ENCODE peak calls at places on chromosomes 5 and 9, in ten cellular contexts. Z, P, Q, H, L, Y, C, E, F and U are unnamed samples.

GRCh38 chr5:54616031-54616430 is 98.5 kb downstream of the SNX18 start:
- DNase-seq in Z (peak), P (peak), Q (no peak), H (no peak), L (no peak), Y (peak), C (peak), E (no peak), F (no peak), U (no peak)

GRCh38 chr9:124209279-124209678 is 48.5 kb upstream of the NEK6 start:
- DNase-seq in Z (no peak), P (no peak), Q (no peak), H (no peak), L (no peak), Y (no peak), C (no peak), E (peak), F (peak), U (no peak)

GRCh38 chr9:109771084-109771483 is 8.9 kb upstream of the PALM2AKAP2 start:
- DNase-seq in Z (no peak), P (no peak), Q (peak), H (no peak), L (peak), Y (no peak), C (peak), E (peak), F (no peak), U (no peak)

GRCh38 chr5:97929383-97929782 is 746.3 kb upstream of the RIOK2 start:
- DNase-seq in Z (peak), P (no peak), Q (no peak), H (no peak), L (no peak), Y (no peak), C (peak), E (no peak), F (no peak), U (no peak)

GRCh38 chr5:56565693-56566092 is 249.7 kb upstream of the MAP3K1 start:
- DNase-seq in Z (no peak), P (no peak), Q (no peak), H (no peak), L (no peak), Y (no peak), C (no peak), E (no peak), F (no peak), U (no peak)

GRCh38 chr5:159616967-159617366 is 286.7 kb upstream of the IL12B start:
- DNase-seq in Z (peak), P (no peak), Q (no peak), H (no peak), L (no peak), Y (no peak), C (peak), E (no peak), F (no peak), U (no peak)

GRCh38 chr5:42636946-42637345 is 119.7 kb upstream of the CCDC152 start:
- DNase-seq in Z (no peak), P (no peak), Q (no peak), H (no peak), L (no peak), Y (no peak), C (no peak), E (no peak), F (no peak), U (no peak)

GRCh38 chr9:83405674-83406255 is 132.4 kb downstream of the FRMD3 start:
- DNase-seq in Z (no peak), P (peak), Q (no peak), H (no peak), L (no peak), Y (no peak), C (no peak), E (no peak), F (no peak), U (no peak)

GRCh38 chr9:87599901-87600610 is 102.4 kb downstream of the DAPK1 start:
- DNase-seq in Z (no peak), P (no peak), Q (no peak), H (no peak), L (peak), Y (no peak), C (peak), E (no peak), F (no peak), U (no peak)

GRCh38 chr9:114238919-114239879 is 83.7 kb upstream of the ORM1 start:
- DNase-seq in Z (no peak), P (no peak), Q (peak), H (no peak), L (no peak), Y (no peak), C (peak), E (peak), F (no peak), U (peak)

GRCh38 chr5:138645778-138646575 is 70.8 kb upstream of the HSPA9 start:
- DNase-seq in Z (no peak), P (no peak), Q (peak), H (no peak), L (no peak), Y (no peak), C (no peak), E (peak), F (no peak), U (no peak)

GRCh38 chr9:91089405-91090131 is 272.1 kb downstream of the AUH start:
- DNase-seq in Z (peak), P (peak), Q (peak), H (no peak), L (no peak), Y (no peak), C (peak), E (peak), F (no peak), U (no peak)

GRCh38 chr9:14706530-14707140 is 13.4 kb upstream of the ZDHHC21 start:
- DNase-seq in Z (no peak), P (no peak), Q (no peak), H (no peak), L (no peak), Y (no peak), C (no peak), E (no peak), F (no peak), U (no peak)

GRCh38 chr9:92977279-92977678 is 30.0 kb downstream of the FGD3 start:
- DNase-seq in Z (no peak), P (no peak), Q (no peak), H (no peak), L (no peak), Y (no peak), C (no peak), E (no peak), F (peak), U (no peak)

GRCh38 chr9:128218518-128219389 is 15.6 kb downstream of the DNM1 start:
- DNase-seq in Z (peak), P (peak), Q (peak), H (peak), L (peak), Y (peak), C (peak), E (peak), F (peak), U (peak)

GRCh38 chr9:81564632-81565031 is 124.7 kb downstream of the TLE1 start:
- DNase-seq in Z (no peak), P (no peak), Q (no peak), H (no peak), L (no peak), Y (no peak), C (no peak), E (no peak), F (no peak), U (no peak)

GRCh38 chr9:80561526-80561925 is 989.8 kb downstream of the TLE4 start:
- DNase-seq in Z (peak), P (no peak), Q (no peak), H (no peak), L (no peak), Y (no peak), C (no peak), E (no peak), F (no peak), U (no peak)

GRCh38 chr5:145768863-145769262 is 66.3 kb downstream of the PRELID2 start:
- DNase-seq in Z (no peak), P (no peak), Q (no peak), H (no peak), L (no peak), Y (no peak), C (no peak), E (no peak), F (no peak), U (no peak)

GRCh38 chr9:128244443-128245226 is 31.2 kb downstream of the GOLGA2 start:
- DNase-seq in Z (no peak), P (peak), Q (peak), H (peak), L (no peak), Y (peak), C (peak), E (peak), F (peak), U (no peak)

GRCh38 chr9:22813520-22813919 is 366.9 kb downstream of the DMRTA1 start:
- DNase-seq in Z (peak), P (no peak), Q (peak), H (no peak), L (no peak), Y (no peak), C (peak), E (no peak), F (no peak), U (no peak)

GRCh38 chr5:101580591-101580990 is 677.5 kb upstream of the ST8SIA4 start:
- DNase-seq in Z (no peak), P (no peak), Q (no peak), H (no peak), L (peak), Y (no peak), C (no peak), E (no peak), F (no peak), U (no peak)

GRCh38 chr5:79845448-79846197 is 145.4 kb downstream of the MTX3 start:
- DNase-seq in Z (peak), P (no peak), Q (no peak), H (no peak), L (peak), Y (no peak), C (peak), E (peak), F (no peak), U (no peak)

GRCh38 chr9:107637421-107638420 is 148.2 kb upstream of the KLF4 start:
- DNase-seq in Z (peak), P (peak), Q (peak), H (peak), L (peak), Y (peak), C (peak), E (peak), F (peak), U (no peak)

GRCh38 chr5:68171101-68171558 is 44.4 kb upstream of the PIK3R1 start:
- DNase-seq in Z (no peak), P (peak), Q (no peak), H (no peak), L (no peak), Y (peak), C (peak), E (no peak), F (no peak), U (no peak)

GRCh38 chr5:1875843-1876671 is 6.7 kb downstream of the IRX4 start:
- DNase-seq in Z (no peak), P (no peak), Q (peak), H (no peak), L (no peak), Y (no peak), C (no peak), E (peak), F (no peak), U (no peak)

GRCh38 chr5:38940230-38940858 is 94.5 kb downstream of the OSMR start:
- DNase-seq in Z (no peak), P (no peak), Q (no peak), H (no peak), L (no peak), Y (no peak), C (no peak), E (no peak), F (no peak), U (no peak)

GRCh38 chr5:171893290-171893890 is 107.8 kb downstream of the SMIM23 start:
- DNase-seq in Z (no peak), P (no peak), Q (no peak), H (no peak), L (no peak), Y (no peak), C (peak), E (no peak), F (no peak), U (no peak)

GRCh38 chr9:134066546-134066922 is 1.3 kb downstream of the BRD3 start:
- DNase-seq in Z (no peak), P (no peak), Q (peak), H (no peak), L (no peak), Y (no peak), C (peak), E (no peak), F (peak), U (peak)

GRCh38 chr5:88269222-88269771 is 652 bp upstream of the TMEM161B start:
- DNase-seq in Z (peak), P (peak), Q (no peak), H (no peak), L (peak), Y (no peak), C (peak), E (no peak), F (no peak), U (no peak)

GRCh38 chr5:113218200-113218599 is 216.6 kb downstream of the TSSK1B start:
- DNase-seq in Z (no peak), P (no peak), Q (peak), H (no peak), L (no peak), Y (no peak), C (no peak), E (peak), F (no peak), U (peak)

GRCh38 chr9:127919253-127919815 is 2.5 kb upstream of the ST6GALNAC4 start:
- DNase-seq in Z (peak), P (peak), Q (no peak), H (no peak), L (peak), Y (peak), C (peak), E (no peak), F (peak), U (no peak)

GRCh38 chr5:44546283-44546682 is 157.1 kb upstream of the FGF10 start:
- DNase-seq in Z (peak), P (no peak), Q (no peak), H (no peak), L (no peak), Y (no peak), C (peak), E (no peak), F (no peak), U (no peak)

GRCh38 chr9:126148994-126149393 is 177.6 kb upstream of the MVB12B start:
- DNase-seq in Z (no peak), P (no peak), Q (peak), H (no peak), L (no peak), Y (no peak), C (no peak), E (peak), F (peak), U (no peak)

GRCh38 chr9:96719538-96720315 is 58.2 kb downstream of the ZNF510 start:
- DNase-seq in Z (peak), P (peak), Q (no peak), H (no peak), L (peak), Y (no peak), C (no peak), E (no peak), F (no peak), U (no peak)

DNA sequence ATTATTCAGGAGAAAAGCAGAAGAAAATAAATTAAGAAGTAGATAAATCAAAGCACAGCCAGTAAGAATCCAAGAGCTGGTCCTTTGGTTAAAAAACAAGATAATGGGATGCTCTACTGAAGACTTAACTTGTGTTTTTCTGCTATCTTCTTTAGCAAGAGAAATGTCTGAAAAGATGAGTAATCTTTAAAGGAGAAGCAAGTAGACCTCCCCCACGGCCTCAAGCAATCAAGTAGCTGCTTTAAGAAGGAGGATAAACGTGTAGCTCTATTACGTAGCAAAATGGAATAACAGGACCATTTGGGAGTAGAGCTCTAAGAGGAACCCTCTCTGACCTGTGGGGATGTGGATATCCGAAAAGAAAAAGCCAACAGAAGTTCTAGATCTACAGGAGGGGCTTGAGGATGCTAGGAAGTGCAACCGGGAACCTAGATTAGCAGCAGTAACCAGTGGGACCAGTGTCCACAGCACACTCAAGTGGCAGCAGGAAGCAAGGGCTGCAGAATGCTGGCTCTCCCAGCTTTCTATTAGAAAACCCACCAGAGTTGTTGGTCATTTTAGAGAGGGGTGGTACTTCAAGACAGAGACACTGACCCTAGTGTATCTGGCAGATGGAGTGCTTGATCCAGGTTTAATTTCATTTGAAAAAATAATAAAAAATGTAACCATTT is 185.4 kb downstream of the GABBR2 start:
- DNase-seq in Z (peak), P (no peak), Q (peak), H (no peak), L (no peak), Y (no peak), C (peak), E (peak), F (no peak), U (no peak)
- TF ChIP-seq CTCF in Z (peak), P (no peak), Q (peak), H (peak), L (no peak), Y (no peak), C (peak), E (peak), F (no peak), U (peak)

DNA sequence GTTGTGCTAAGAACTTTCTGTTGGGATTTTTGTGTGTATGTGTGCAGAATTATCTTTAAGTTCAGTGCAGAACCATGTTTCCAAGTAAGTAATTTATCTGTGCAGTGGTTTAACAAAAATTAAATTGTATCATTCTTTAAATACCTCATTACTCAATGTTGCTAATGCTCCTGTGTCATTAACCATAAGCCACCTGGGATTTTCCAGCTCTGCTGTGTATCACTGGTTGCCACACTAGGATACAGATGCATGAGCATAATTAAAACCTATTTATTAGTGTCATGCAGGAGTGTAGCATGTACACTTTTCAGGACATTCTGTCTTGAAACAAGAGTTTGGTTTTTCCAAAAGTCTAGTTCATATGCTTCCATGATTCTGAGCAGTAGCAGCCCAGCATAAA is 120.4 kb upstream of the PTGER4 start:
- DNase-seq in Z (peak), P (no peak), Q (no peak), H (no peak), L (no peak), Y (no peak), C (no peak), E (no peak), F (no peak), U (no peak)
- TF ChIP-seq CTCF in Z (no peak), P (no peak), Q (no peak), H (no peak), L (no peak), Y (no peak), C (no peak), E (no peak), F (no peak), U (no peak)

GRCh38 chr9:4225291-4226119 is 74.4 kb downstream of the GLIS3 start:
- DNase-seq in Z (peak), P (no peak), Q (no peak), H (no peak), L (peak), Y (no peak), C (peak), E (no peak), F (no peak), U (no peak)

GRCh38 chr9:4228606-4229005 is 71.3 kb downstream of the GLIS3 start:
- DNase-seq in Z (peak), P (no peak), Q (peak), H (no peak), L (no peak), Y (no peak), C (peak), E (no peak), F (no peak), U (no peak)

GRCh38 chr9:4228142-4228541 is 71.7 kb downstream of the GLIS3 start:
- DNase-seq in Z (no peak), P (no peak), Q (no peak), H (no peak), L (no peak), Y (no peak), C (no peak), E (no peak), F (no peak), U (no peak)

GRCh38 chr9:4226331-4227250 is 73.3 kb downstream of the GLIS3 start:
- DNase-seq in Z (no peak), P (no peak), Q (no peak), H (no peak), L (no peak), Y (no peak), C (peak), E (no peak), F (no peak), U (no peak)

DNA sequence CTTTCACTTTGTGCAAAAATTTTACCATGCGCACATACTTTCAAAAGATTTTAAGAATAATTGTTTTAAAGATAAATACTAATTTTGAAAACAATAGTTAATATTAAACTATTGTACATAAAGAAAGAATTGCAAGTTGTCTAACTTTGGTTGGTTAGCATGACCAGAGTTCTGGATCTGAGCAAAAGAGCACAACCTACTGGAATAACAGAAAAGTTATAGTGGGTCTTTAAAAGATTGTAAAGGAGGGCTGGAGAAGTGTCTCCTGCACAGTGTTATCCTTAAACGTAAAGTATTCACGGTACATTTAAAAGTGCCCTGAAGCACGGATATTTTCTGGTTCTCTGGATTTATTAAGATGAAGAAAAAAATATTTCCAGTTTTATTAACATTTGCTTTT is 70.6 kb downstream of the GLIS3 start:
- DNase-seq in Z (no peak), P (no peak), Q (no peak), H (no peak), L (no peak), Y (no peak), C (no peak), E (no peak), F (no peak), U (no peak)
- TF ChIP-seq CTCF in Z (no peak), P (no peak), Q (no peak), H (no peak), L (peak), Y (no peak), C (peak), E (no peak), F (no peak), U (no peak)

GRCh38 chr5:15789661-15790060 is 289.7 kb downstream of the FBXL7 start:
- DNase-seq in Z (no peak), P (no peak), Q (no peak), H (no peak), L (no peak), Y (no peak), C (peak), E (no peak), F (no peak), U (no peak)

GRCh38 chr5:15791859-15792258 is 291.9 kb downstream of the FBXL7 start:
- DNase-seq in Z (no peak), P (no peak), Q (no peak), H (no peak), L (no peak), Y (no peak), C (peak), E (no peak), F (no peak), U (no peak)

GRCh38 chr5:15794117-15794985 is 294.4 kb downstream of the FBXL7 start:
- DNase-seq in Z (no peak), P (no peak), Q (no peak), H (no peak), L (no peak), Y (no peak), C (peak), E (no peak), F (no peak), U (no peak)

GRCh38 chr5:15790446-15791005 is 290.5 kb downstream of the FBXL7 start:
- DNase-seq in Z (no peak), P (no peak), Q (no peak), H (no peak), L (no peak), Y (no peak), C (no peak), E (no peak), F (no peak), U (no peak)

GRCh38 chr5:15791274-15791673 is 291.3 kb downstream of the FBXL7 start:
- DNase-seq in Z (no peak), P (no peak), Q (no peak), H (no peak), L (no peak), Y (no peak), C (no peak), E (no peak), F (no peak), U (no peak)
- TF ChIP-seq CTCF in Z (no peak), P (no peak), Q (peak), H (no peak), L (no peak), Y (no peak), C (no peak), E (no peak), F (no peak), U (peak)